ENCODE peak calls at places on chromosomes 7 and 10, in nine cellular contexts. R is uterus, C is H1, F is transverse colon, W is breast epithelium, H is prostate gland, M is H54, O is lower leg skin, Q is spleen. X is an unnamed sample.

GRCh38 chr7:141789917-141790316 is at the start of gene TAS2R5:
- DNase-seq in R (no peak), C (no peak), F (no peak), W (no peak), H (no peak), M (no peak), O (no peak), Q (no peak), X (no peak)

GRCh38 chr7:80443336-80443735 is 68.5 kb downstream of the GNAT3 start:
- DNase-seq in R (no peak), C (no peak), F (no peak), W (no peak), H (no peak), M (no peak), O (no peak), Q (no peak), X (no peak)

GRCh38 chr10:2508971-2509605 is 558.3 kb upstream of the PFKP start:
- DNase-seq in R (no peak), C (no peak), F (no peak), W (no peak), H (no peak), M (peak; percentile 2), O (no peak), Q (no peak), X (no peak)

GRCh38 chr10:16652154-16652553 is 130.5 kb upstream of the C1QL3 start:
- DNase-seq in R (no peak), C (no peak), F (no peak), W (no peak), H (no peak), M (no peak), O (no peak), Q (no peak), X (no peak)

GRCh38 chr10:49187950-49188761 is at the start of gene TMEM273:
- DNase-seq in R (peak; percentile 64), C (no peak), F (peak; percentile 68), W (no peak), H (no peak), M (no peak), O (peak; percentile 92), Q (peak; percentile 94), X (no peak)

GRCh38 chr7:127819975-127820778 is 168.2 kb downstream of the SND1 start:
- DNase-seq in R (no peak), C (no peak), F (no peak), W (no peak), H (no peak), M (peak; percentile 12), O (no peak), Q (no peak), X (no peak)

GRCh38 chr10:5679606-5680005 is 5.0 kb upstream of the TASOR2 start:
- DNase-seq in R (no peak), C (no peak), F (no peak), W (no peak), H (no peak), M (no peak), O (no peak), Q (no peak), X (no peak)

GRCh38 chr10:72315611-72316385 is 38.9 kb downstream of the DNAJB12 start:
- DNase-seq in R (peak; percentile 67), C (no peak), F (peak; percentile 69), W (peak; percentile 81), H (peak; percentile 91), M (no peak), O (no peak), Q (peak; percentile 66), X (peak; percentile 64)

GRCh38 chr7:33412336-33412735 is 283.0 kb downstream of the BBS9 start:
- DNase-seq in R (no peak), C (no peak), F (no peak), W (no peak), H (no peak), M (no peak), O (no peak), Q (no peak), X (no peak)

GRCh38 chr7:33411000-33411399 is 281.6 kb downstream of the BBS9 start:
- DNase-seq in R (no peak), C (no peak), F (no peak), W (no peak), H (no peak), M (no peak), O (no peak), Q (no peak), X (no peak)

GRCh38 chr7:33410266-33410665 is 280.9 kb downstream of the BBS9 start:
- DNase-seq in R (no peak), C (no peak), F (no peak), W (no peak), H (no peak), M (no peak), O (no peak), Q (no peak), X (no peak)
- TF ChIP-seq POLR2A in R (no peak), C (no peak), F (no peak), W (no peak), H (no peak), M (no peak), O (no peak), Q (no peak), X (no peak)

GRCh38 chr10:117166420-117167345 is 28.6 kb upstream of the VAX1 start:
- DNase-seq in R (no peak), C (no peak), F (no peak), W (no peak), H (no peak), M (no peak), O (no peak), Q (no peak), X (no peak)

GRCh38 chr10:117167346-117168134 is 29.5 kb upstream of the VAX1 start:
- DNase-seq in R (no peak), C (no peak), F (no peak), W (no peak), H (no peak), M (no peak), O (no peak), Q (no peak), X (no peak)

GRCh38 chr10:117163954-117164292 is 25.9 kb upstream of the VAX1 start:
- DNase-seq in R (no peak), C (no peak), F (no peak), W (no peak), H (no peak), M (no peak), O (no peak), Q (no peak), X (no peak)

GRCh38 chr10:117164878-117165556 is 26.9 kb upstream of the VAX1 start:
- DNase-seq in R (no peak), C (no peak), F (no peak), W (no peak), H (no peak), M (no peak), O (no peak), Q (no peak), X (no peak)

DNA sequence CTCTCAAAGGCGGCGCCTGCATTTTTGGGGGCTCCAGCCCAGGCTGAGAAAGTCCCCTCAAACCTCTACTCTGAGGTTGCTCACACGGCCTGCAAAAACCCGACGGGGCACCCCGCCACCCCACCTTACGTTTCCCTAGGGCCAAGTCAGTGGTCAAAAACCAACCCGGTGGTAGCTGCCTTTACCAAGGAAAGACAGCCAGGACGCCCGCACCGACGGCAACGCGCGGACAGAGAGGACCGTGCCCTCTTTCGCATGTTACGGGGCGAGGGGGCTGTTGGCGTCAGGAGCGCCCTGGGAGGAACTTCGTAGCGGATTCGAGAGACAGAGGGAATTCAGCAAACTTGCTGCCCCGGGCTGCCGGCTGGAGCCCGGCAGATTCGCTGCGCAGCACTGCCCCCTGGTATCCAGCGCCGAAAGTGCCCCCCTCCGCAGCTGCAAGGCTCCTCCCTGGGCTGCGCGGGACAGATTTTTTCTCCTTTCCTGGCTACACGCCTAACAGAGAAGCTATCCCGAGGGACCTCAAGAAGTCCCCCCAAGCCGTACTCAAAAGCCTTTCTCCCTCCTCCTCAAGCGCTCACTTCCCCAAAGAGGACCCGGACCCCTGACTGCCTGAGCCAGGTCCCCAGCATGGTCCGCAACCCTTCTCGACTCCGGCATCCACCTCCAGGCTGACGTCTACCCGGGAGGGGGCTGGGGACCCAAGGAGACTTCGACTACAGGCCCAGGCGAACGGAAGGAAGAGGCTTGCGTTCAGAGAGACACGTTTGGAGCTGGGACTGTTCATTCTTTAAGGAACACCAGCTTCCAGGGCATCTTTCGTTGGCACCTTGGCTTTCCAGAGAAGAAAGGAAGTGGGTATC is 27.7 kb upstream of the VAX1 start:
- DNase-seq in R (no peak), C (peak; percentile 73), F (peak; percentile 29), W (no peak), H (no peak), M (peak; percentile 34), O (no peak), Q (no peak), X (peak; percentile 29)
- TF ChIP-seq POLR2A in R (no peak), C (no peak), F (no peak), W (no peak), H (no peak), M (no peak), O (no peak), Q (no peak), X (no peak)

GRCh38 chr10:80202934-80203834 is 2.2 kb downstream of the ANXA11 start:
- DNase-seq in R (peak; percentile 75), C (peak; percentile 34), F (peak; percentile 72), W (peak; percentile 55), H (peak; percentile 58), M (peak; percentile 93), O (no peak), Q (peak; percentile 88), X (peak; percentile 58)
- TF ChIP-seq POLR2A in R (peak; percentile 8), C (no peak), F (peak; percentile 27), W (no peak), H (peak; percentile 24), M (no peak), O (no peak), Q (no peak), X (no peak)

GRCh38 chr10:78936412-78937342 is 132.1 kb upstream of the ZMIZ1 start:
- DNase-seq in R (no peak), C (no peak), F (no peak), W (no peak), H (no peak), M (no peak), O (no peak), Q (peak; percentile 60), X (no peak)
- TF ChIP-seq POLR2A in R (no peak), C (no peak), F (no peak), W (no peak), H (no peak), M (no peak), O (no peak), Q (no peak), X (no peak)

GRCh38 chr7:101390901-101391301 is 28.2 kb downstream of the COL26A1 start:
- DNase-seq in R (peak; percentile 15), C (no peak), F (peak; percentile 23), W (no peak), H (no peak), M (no peak), O (no peak), Q (peak; percentile 88), X (no peak)
- TF ChIP-seq POLR2A in R (no peak), C (no peak), F (no peak), W (no peak), H (no peak), M (no peak), O (no peak), Q (no peak), X (no peak)